ENCODE peak calls at places on chromosomes 5 and 9, in four cellular contexts. One of them, this sample, is unnamed.

GRCh38 chr9:11708899-11709298 is 984.3 kb upstream of the TYRP1 start:
- DNase-seq in uterus: no peak
- DNase-seq in BJ: no peak
- DNase-seq in cardiac fibroblast: no peak
- DNase-seq in this sample: no peak

GRCh38 chr5:57327934-57328333 is 154.1 kb downstream of the GPBP1 start:
- DNase-seq in uterus: no peak
- DNase-seq in BJ: no peak
- DNase-seq in cardiac fibroblast: peak; percentile 46
- DNase-seq in this sample: peak; percentile 47

GRCh38 chr9:96557921-96558320 is 61.7 kb downstream of the CDC14B start:
- DNase-seq in uterus: no peak
- DNase-seq in BJ: no peak
- DNase-seq in cardiac fibroblast: no peak
- DNase-seq in this sample: no peak

GRCh38 chr9:5566054-5566618 is 55.8 kb downstream of the PDCD1LG2 start:
- DNase-seq in uterus: no peak
- DNase-seq in cardiac fibroblast: no peak
- DNase-seq in BJ: no peak
- DNase-seq in this sample: no peak

GRCh38 chr9:36832232-36832795 is 201.8 kb downstream of the PAX5 start:
- DNase-seq in cardiac fibroblast: no peak
- DNase-seq in uterus: no peak
- DNase-seq in BJ: no peak
- DNase-seq in this sample: no peak

GRCh38 chr5:107875834-107876233 is 205.1 kb upstream of the EFNA5 start:
- DNase-seq in cardiac fibroblast: peak; percentile 8
- DNase-seq in BJ: no peak
- DNase-seq in uterus: peak; percentile 20
- DNase-seq in this sample: peak; percentile 33

GRCh38 chr9:20603524-20604268 is 18.6 kb downstream of the MLLT3 start:
- DNase-seq in cardiac fibroblast: no peak
- DNase-seq in uterus: no peak
- DNase-seq in BJ: no peak
- DNase-seq in this sample: no peak

GRCh38 chr5:157486861-157487260 is 26.8 kb downstream of the NIPAL4 start:
- DNase-seq in cardiac fibroblast: no peak
- DNase-seq in uterus: no peak
- DNase-seq in BJ: no peak
- DNase-seq in this sample: no peak

GRCh38 chr9:31996331-31996730 is 388.1 kb upstream of the ACO1 start:
- DNase-seq in BJ: no peak
- DNase-seq in cardiac fibroblast: no peak
- DNase-seq in uterus: no peak
- DNase-seq in this sample: peak; percentile 2

GRCh38 chr5:18314192-18314778 is 680.0 kb downstream of the TAF11L14 start:
- DNase-seq in cardiac fibroblast: peak; percentile 42
- DNase-seq in BJ: no peak
- DNase-seq in uterus: no peak
- DNase-seq in this sample: peak; percentile 54

GRCh38 chr5:63049935-63050334 is 471.3 kb downstream of the LRRC70 start:
- DNase-seq in BJ: no peak
- DNase-seq in cardiac fibroblast: no peak
- DNase-seq in uterus: no peak
- DNase-seq in this sample: no peak

GRCh38 chr9:114016101-114016500 is 62.0 kb downstream of the AMBP start:
- DNase-seq in BJ: no peak
- DNase-seq in uterus: no peak
- DNase-seq in cardiac fibroblast: no peak
- DNase-seq in this sample: no peak

GRCh38 chr5:78922879-78923621 is 62.1 kb downstream of the ARSB start:
- DNase-seq in cardiac fibroblast: no peak
- DNase-seq in uterus: no peak
- DNase-seq in BJ: no peak
- DNase-seq in this sample: no peak

GRCh38 chr5:78916044-78916443 is 69.1 kb downstream of the ARSB start:
- DNase-seq in BJ: no peak
- DNase-seq in cardiac fibroblast: no peak
- DNase-seq in uterus: no peak
- DNase-seq in this sample: peak; percentile 26

GRCh38 chr5:78925102-78925876 is 59.8 kb downstream of the ARSB start:
- DNase-seq in cardiac fibroblast: no peak
- DNase-seq in BJ: no peak
- DNase-seq in uterus: no peak
- DNase-seq in this sample: peak; percentile 18

GRCh38 chr5:78923622-78923970 is 61.5 kb downstream of the ARSB start:
- DNase-seq in uterus: no peak
- DNase-seq in BJ: no peak
- DNase-seq in cardiac fibroblast: no peak
- DNase-seq in this sample: no peak

DNA sequence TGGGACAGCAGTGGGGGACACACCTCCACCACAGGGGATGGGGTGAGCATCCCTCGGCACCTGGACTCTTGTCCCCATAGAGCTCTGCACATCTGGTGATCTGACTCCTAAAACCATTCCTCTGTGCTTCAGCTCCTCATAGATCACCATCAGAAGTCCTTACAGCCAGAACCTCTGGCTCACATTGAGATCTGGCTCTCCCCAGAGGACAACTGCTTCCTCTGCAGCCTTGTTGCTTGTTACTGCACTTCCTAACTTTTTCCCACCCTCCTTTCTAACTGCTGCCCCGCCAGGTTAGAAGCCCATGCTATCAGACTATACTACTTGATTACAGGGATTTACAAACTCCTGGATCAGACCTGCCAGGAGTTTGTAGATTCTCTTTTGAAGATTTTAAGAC is 64.5 kb downstream of the ARSB start:
- DNase-seq in cardiac fibroblast: peak; percentile 60
- DNase-seq in BJ: no peak
- DNase-seq in uterus: peak; percentile 32
- DNase-seq in this sample: peak; percentile 84
- TF ChIP-seq CTCF in cardiac fibroblast: peak; percentile 52
- TF ChIP-seq CTCF in BJ: peak; percentile 56
- TF ChIP-seq CTCF in uterus: peak; percentile 33
- TF ChIP-seq CTCF in this sample: peak; percentile 77

GRCh38 chr5:141485305-141486055 is 650 bp downstream of the PCDHGC4 start:
- DNase-seq in BJ: no peak
- DNase-seq in cardiac fibroblast: no peak
- DNase-seq in uterus: no peak
- DNase-seq in this sample: no peak
- H3K4me3 ChIP-seq in BJ: no peak overlapping the region
- H3K4me3 ChIP-seq in cardiac fibroblast: peak overlapping the region; percentile 25
- H3K4me3 ChIP-seq in uterus: no peak overlapping the region
- H3K4me3 ChIP-seq in this sample: peak overlapping the region; percentile 55

GRCh38 chr9:75088646-75089368 is 493 bp downstream of the OSTF1 start:
- DNase-seq in uterus: peak; percentile 55
- DNase-seq in BJ: no peak
- DNase-seq in cardiac fibroblast: peak; percentile 70
- DNase-seq in this sample: peak; percentile 56
- TF ChIP-seq CTCF in uterus: peak; percentile 57
- TF ChIP-seq CTCF in BJ: peak; percentile 65
- TF ChIP-seq CTCF in cardiac fibroblast: peak; percentile 38
- TF ChIP-seq CTCF in this sample: peak; percentile 56

DNA sequence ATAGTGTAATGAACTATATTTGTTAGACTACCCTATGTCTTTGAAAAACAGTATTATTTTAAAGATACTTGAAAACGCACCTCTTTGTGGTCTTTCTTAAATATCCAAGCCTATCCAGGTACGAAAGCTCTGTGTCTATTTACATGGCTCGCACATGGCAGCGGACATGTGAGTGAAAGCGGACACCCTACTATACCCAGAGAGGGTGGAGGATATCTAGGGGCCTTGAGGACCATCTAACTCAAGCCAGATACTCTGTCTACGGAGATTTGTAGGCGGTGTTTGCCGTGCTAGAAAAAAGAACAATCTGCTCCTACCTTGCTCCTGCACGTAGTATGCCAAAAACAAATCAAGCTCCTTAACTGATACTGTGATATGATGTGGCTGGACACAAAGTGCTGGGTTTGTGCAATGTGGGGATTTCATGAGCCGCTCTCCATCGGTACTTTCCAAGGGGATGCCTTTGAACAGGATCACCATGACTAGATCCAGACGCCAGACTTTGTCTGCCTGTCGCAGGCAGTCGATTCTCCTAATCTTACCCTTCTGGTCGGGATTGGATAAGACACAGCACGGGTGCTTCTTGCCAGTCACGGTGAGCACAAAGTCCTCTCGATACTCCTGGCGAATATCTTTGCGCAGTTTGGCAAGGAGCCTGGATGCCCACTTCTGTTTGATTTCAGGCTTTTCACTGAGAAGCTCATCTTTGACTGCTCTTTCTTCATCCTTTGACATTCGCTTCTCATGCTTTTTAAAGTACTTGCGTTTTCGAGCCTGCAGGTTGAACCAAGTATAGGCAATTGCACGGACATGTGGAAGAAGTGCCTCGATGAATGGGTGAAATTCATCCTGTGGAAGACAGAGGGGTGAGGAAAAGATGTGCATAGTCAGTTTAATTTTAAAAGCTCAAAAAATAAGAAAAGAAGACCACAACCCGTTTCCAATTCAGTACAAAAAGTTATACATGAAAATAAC is 7.0 kb downstream of the NFIB start:
- DNase-seq in cardiac fibroblast: peak; percentile 37
- DNase-seq in BJ: no peak
- DNase-seq in uterus: no peak
- DNase-seq in this sample: no peak
- H3K4me3 ChIP-seq in cardiac fibroblast: no peak overlapping the region
- H3K4me3 ChIP-seq in BJ: no peak overlapping the region
- H3K4me3 ChIP-seq in uterus: no peak overlapping the region
- H3K4me3 ChIP-seq in this sample: no peak overlapping the region

GRCh38 chr9:78557540-78557939 is 260.6 kb downstream of the PSAT1 start:
- DNase-seq in uterus: no peak
- DNase-seq in BJ: no peak
- DNase-seq in cardiac fibroblast: no peak
- DNase-seq in this sample: no peak
- TF ChIP-seq CTCF in uterus: no peak
- TF ChIP-seq CTCF in BJ: no peak
- TF ChIP-seq CTCF in cardiac fibroblast: no peak
- TF ChIP-seq CTCF in this sample: no peak

This sample was measured in choroid plexus epithelial cell.